ENCODE peak calls at places on chromosomes 7 and 10, in nine cellular contexts. J is fibroblast of lung, A is A549, E is neural progenitor cell, X is hepatocyte, I is mammary epithelial cell, O is H1, P is GM23338, B is DND-41. C is an unnamed sample.

GRCh38 chr7:121084256-121084655 is 95.7 kb downstream of the CPED1 start:
- DNase-seq in J (peak), A (no peak), E (no peak), X (no peak), I (no peak), O (no peak), P (no peak), B (no peak), C (no peak)

GRCh38 chr10:60821661-60822060 is 43.4 kb downstream of the CDK1 start:
- DNase-seq in J (peak), A (no peak), E (no peak), X (no peak), I (no peak), O (no peak), P (no peak), B (no peak), C (no peak)

GRCh38 chr10:4535531-4535930 is 290.5 kb upstream of the AKR1E2 start:
- DNase-seq in J (peak), A (no peak), E (no peak), X (no peak), I (no peak), O (no peak), P (no peak), B (no peak), C (no peak)

GRCh38 chr10:113053091-113053490 is 103.0 kb downstream of the TCF7L2 start:
- DNase-seq in J (no peak), A (no peak), E (no peak), X (no peak), I (no peak), O (no peak), P (peak), B (no peak), C (no peak)

GRCh38 chr7:5477723-5478531 is 54.3 kb upstream of the TNRC18 start:
- DNase-seq in J (no peak), A (peak), E (peak), X (peak), I (no peak), O (peak), P (peak), B (no peak), C (peak)

GRCh38 chr7:157339777-157340677 is 3.2 kb downstream of the DNAJB6 start:
- DNase-seq in J (peak), A (peak), E (peak), X (peak), I (peak), O (peak), P (peak), B (peak), C (peak)

GRCh38 chr7:13151982-13152381 is 464.5 kb downstream of the ARL4A start:
- DNase-seq in J (peak), A (no peak), E (no peak), X (no peak), I (no peak), O (no peak), P (no peak), B (no peak), C (no peak)

GRCh38 chr10:3895045-3895609 is 110.1 kb upstream of the KLF6 start:
- DNase-seq in J (peak), A (peak), E (no peak), X (no peak), I (peak), O (no peak), P (no peak), B (no peak), C (no peak)

GRCh38 chr10:43128958-43129706 is 9.1 kb upstream of the CSGALNACT2 start:
- DNase-seq in J (peak), A (no peak), E (no peak), X (peak), I (peak), O (peak), P (no peak), B (peak), C (peak)

GRCh38 chr10:72259491-72260214 is 14.1 kb upstream of the DDIT4 start:
- DNase-seq in J (peak), A (no peak), E (no peak), X (peak), I (no peak), O (no peak), P (peak), B (peak), C (no peak)

GRCh38 chr10:132404169-132404880 is 7.3 kb downstream of the PWWP2B start:
- DNase-seq in J (no peak), A (no peak), E (no peak), X (no peak), I (no peak), O (no peak), P (no peak), B (no peak), C (peak)

GRCh38 chr7:924541-925231 is 29.8 kb downstream of the ADAP1 start:
- DNase-seq in J (peak), A (no peak), E (no peak), X (no peak), I (no peak), O (no peak), P (no peak), B (no peak), C (peak)

GRCh38 chr7:114789161-114789560 is 132.7 kb upstream of the MDFIC start:
- DNase-seq in J (peak), A (no peak), E (no peak), X (no peak), I (no peak), O (no peak), P (no peak), B (no peak), C (no peak)

GRCh38 chr10:110488124-110488681 is 9.5 kb upstream of the DUSP5 start:
- DNase-seq in J (peak), A (no peak), E (no peak), X (no peak), I (no peak), O (no peak), P (no peak), B (no peak), C (peak)

GRCh38 chr7:92517626-92518025 is 10.7 kb downstream of the PEX1 start:
- DNase-seq in J (peak), A (no peak), E (no peak), X (no peak), I (peak), O (no peak), P (no peak), B (no peak), C (peak)

GRCh38 chr7:129914536-129915272 is 38.1 kb downstream of the UBE2H start:
- DNase-seq in J (peak), A (no peak), E (no peak), X (no peak), I (no peak), O (peak), P (no peak), B (no peak), C (no peak)

GRCh38 chr10:99292159-99292558 is 37.0 kb upstream of the CNNM1 start:
- DNase-seq in J (peak), A (no peak), E (no peak), X (peak), I (peak), O (no peak), P (no peak), B (no peak), C (no peak)

GRCh38 chr7:149573519-149573918 is 75.9 kb upstream of the ZNF746 start:
- DNase-seq in J (no peak), A (no peak), E (no peak), X (no peak), I (no peak), O (no peak), P (peak), B (no peak), C (no peak)

GRCh38 chr10:103758294-103758681 is 97.1 kb downstream of the SH3PXD2A start:
- DNase-seq in J (peak), A (peak), E (no peak), X (no peak), I (peak), O (no peak), P (no peak), B (no peak), C (no peak)

GRCh38 chr10:34187201-34187600 is 627.9 kb downstream of the PARD3 start:
- DNase-seq in J (peak), A (no peak), E (no peak), X (no peak), I (no peak), O (no peak), P (no peak), B (no peak), C (peak)

GRCh38 chr10:25815999-25816768 is 117.8 kb upstream of the MYO3A start:
- DNase-seq in J (peak), A (no peak), E (no peak), X (no peak), I (no peak), O (no peak), P (no peak), B (peak), C (no peak)

GRCh38 chr7:41003031-41003925 is 699.6 kb downstream of the INHBA start:
- DNase-seq in J (peak), A (no peak), E (peak), X (peak), I (peak), O (peak), P (peak), B (peak), C (peak)

GRCh38 chr7:133662276-133662675 is 409.4 kb downstream of the EXOC4 start:
- DNase-seq in J (no peak), A (no peak), E (no peak), X (no peak), I (no peak), O (no peak), P (no peak), B (no peak), C (no peak)

GRCh38 chr10:61192042-61192441 is 248.1 kb upstream of the RHOBTB1 start:
- DNase-seq in J (no peak), A (no peak), E (no peak), X (no peak), I (no peak), O (no peak), P (no peak), B (no peak), C (no peak)

GRCh38 chr10:92573798-92574544 is at the start of gene IDE:
- DNase-seq in J (peak), A (peak), E (peak), X (peak), I (peak), O (peak), P (peak), B (peak), C (peak)

GRCh38 chr7:73937014-73937413 is 76.1 kb downstream of the TMEM270 start:
- DNase-seq in J (peak), A (no peak), E (no peak), X (no peak), I (no peak), O (no peak), P (no peak), B (no peak), C (no peak)

GRCh38 chr7:73932364-73932763 is 71.4 kb downstream of the TMEM270 start:
- DNase-seq in J (peak), A (no peak), E (no peak), X (no peak), I (no peak), O (no peak), P (no peak), B (no peak), C (no peak)

GRCh38 chr7:73931502-73931901 is 70.5 kb downstream of the TMEM270 start:
- DNase-seq in J (no peak), A (no peak), E (no peak), X (no peak), I (no peak), O (no peak), P (no peak), B (no peak), C (no peak)

GRCh38 chr7:73933091-73933490 is 72.1 kb downstream of the TMEM270 start:
- DNase-seq in J (peak), A (no peak), E (no peak), X (no peak), I (no peak), O (no peak), P (no peak), B (no peak), C (no peak)
- TF ChIP-seq CTCF in J (no peak), A (no peak), E (no peak), X (no peak), I (no peak), O (no peak), P (no peak), B (no peak), C (no peak)

DNA sequence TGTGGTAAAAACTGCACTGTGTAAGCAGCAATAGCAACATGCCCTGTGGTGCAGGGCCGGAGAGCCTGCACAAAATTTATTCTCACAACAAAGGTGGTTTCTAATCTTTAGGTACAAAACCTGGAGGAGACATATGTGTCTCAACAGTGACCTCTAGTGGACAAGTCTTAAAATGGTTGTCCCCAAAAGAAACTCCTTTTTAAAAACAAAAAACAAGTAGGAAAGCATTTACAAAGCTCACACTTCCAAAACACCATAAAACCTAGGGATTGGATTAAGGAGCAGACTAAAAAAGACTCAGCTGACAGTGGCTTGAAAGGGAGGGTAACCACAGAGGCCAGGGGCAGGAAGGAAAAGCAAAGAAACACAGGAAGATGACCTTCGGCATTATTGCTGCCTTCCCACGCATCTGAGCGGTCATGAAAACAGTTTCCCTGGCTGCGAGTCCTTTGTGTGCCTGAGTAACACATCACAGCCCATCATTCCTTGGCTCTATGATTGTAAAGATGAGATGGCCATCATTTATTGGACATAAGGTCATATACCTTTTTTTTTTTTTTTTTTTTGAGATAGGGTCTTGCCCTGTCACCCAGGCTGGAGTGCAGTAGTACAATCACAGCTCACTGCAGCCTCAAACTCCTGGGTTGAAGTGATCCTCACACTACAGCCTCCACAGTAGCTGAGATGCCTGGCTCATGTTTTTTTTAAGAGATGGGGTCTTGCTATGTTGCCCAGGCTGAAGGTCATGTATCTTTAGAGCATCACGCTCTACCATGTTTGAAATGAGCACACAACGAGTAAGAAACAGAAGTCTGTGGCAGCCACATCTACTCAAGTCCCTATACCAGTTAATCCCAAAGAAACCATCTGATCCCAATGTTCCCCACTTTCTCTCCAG is 39.5 kb downstream of the RSU1 start:
- DNase-seq in J (peak), A (peak), E (peak), X (peak), I (peak), O (no peak), P (peak), B (peak), C (peak)
- H3K4me2 ChIP-seq in J (no peak), A (no peak), E (no peak), X (no peak), I (peak), O (no peak), P (no peak), B (no peak), C (peak)

GRCh38 chr7:106285051-106285800 is 443 bp upstream of the NAMPT start:
- DNase-seq in J (peak), A (peak), E (peak), X (peak), I (peak), O (peak), P (peak), B (peak), C (peak)
- TF ChIP-seq CTCF in J (no peak), A (no peak), E (no peak), X (no peak), I (no peak), O (no peak), P (no peak), B (no peak), C (no peak)

DNA sequence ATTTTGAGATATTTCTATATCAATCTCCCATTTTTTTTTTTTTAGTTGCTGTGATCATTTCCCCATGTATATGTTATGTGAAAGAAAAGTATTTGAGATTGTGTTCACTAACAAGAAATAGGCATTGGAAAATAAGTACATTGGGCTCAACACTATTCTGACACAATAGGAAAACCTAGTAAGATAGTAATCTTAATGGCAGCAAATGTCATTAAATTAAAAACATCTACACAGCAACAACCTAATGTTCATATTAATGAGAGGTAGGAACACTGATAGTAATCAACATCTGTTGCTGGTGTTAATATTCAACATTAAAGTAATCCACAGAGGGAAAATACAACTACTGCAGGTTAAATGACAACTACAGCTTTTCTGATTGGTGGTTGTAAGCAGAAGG is 1.5 kb upstream of the GTPBP10 start:
- DNase-seq in J (no peak), A (no peak), E (no peak), X (no peak), I (no peak), O (no peak), P (no peak), B (no peak), C (no peak)
- H3K4me2 ChIP-seq in J (no peak), A (peak), E (peak), X (peak), I (peak), O (peak), P (peak), B (no peak), C (peak)

DNA sequence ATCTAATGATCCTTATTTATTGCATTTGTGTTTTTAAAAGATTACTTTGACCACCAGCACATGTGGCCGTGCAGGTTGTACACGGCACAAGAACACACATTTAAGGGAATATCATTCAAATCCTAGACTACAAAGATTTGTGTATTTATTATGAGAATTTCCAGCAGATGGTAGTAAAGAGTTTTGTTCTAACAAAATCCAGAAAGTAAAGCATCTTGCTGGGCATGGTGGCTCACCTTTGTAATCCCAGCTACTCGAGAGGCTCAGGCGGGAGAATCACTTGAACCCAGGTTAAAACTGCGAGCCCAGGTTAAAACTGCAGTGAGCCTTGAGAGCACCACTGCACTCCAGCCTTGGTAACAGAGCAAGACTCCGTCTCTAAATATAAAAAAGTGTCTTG is 31.5 kb downstream of the MACROH2A2 start:
- DNase-seq in J (no peak), A (no peak), E (no peak), X (no peak), I (no peak), O (no peak), P (no peak), B (no peak), C (no peak)
- TF ChIP-seq CTCF in J (no peak), A (peak), E (no peak), X (peak), I (no peak), O (no peak), P (no peak), B (no peak), C (no peak)

GRCh38 chr10:94104316-94105060 is 110.8 kb downstream of the PLCE1 start:
- DNase-seq in J (peak), A (no peak), E (no peak), X (no peak), I (no peak), O (no peak), P (no peak), B (no peak), C (no peak)

GRCh38 chr10:94105226-94105625 is 111.5 kb downstream of the PLCE1 start:
- DNase-seq in J (no peak), A (no peak), E (no peak), X (no peak), I (no peak), O (no peak), P (no peak), B (no peak), C (no peak)

GRCh38 chr10:94103192-94103591 is 109.5 kb downstream of the PLCE1 start:
- DNase-seq in J (no peak), A (no peak), E (no peak), X (no peak), I (no peak), O (no peak), P (no peak), B (no peak), C (no peak)

GRCh38 chr10:94102436-94102835 is 108.7 kb downstream of the PLCE1 start:
- DNase-seq in J (no peak), A (no peak), E (no peak), X (no peak), I (no peak), O (no peak), P (no peak), B (no peak), C (peak)

DNA sequence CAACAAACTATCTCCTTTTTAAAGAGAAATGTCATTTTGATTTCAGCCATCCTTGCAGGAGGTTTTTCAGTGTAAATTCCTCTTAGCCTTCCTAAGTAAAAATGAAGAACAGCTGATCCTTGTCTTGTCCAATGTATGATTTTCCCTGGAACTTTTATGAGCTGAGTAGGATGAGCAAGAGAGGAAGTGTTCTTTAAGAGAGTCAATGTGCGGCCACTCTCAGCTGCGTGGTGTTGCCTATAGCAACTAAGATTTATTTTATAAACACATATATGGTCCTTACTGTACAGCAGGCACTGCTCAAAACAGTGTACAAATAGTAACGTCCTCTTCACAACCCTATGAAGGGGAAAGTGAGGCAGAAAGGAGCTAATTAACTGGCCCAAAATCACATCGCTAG is 110.2 kb downstream of the PLCE1 start:
- DNase-seq in J (peak), A (no peak), E (no peak), X (peak), I (no peak), O (no peak), P (no peak), B (no peak), C (no peak)
- H3K4me2 ChIP-seq in J (peak), A (peak), E (no peak), X (peak), I (no peak), O (no peak), P (no peak), B (no peak), C (peak)

GRCh38 chr7:36262286-36262685 is 109.2 kb downstream of the EEPD1 start:
- DNase-seq in J (no peak), A (no peak), E (no peak), X (no peak), I (no peak), O (no peak), P (no peak), B (no peak), C (no peak)
- TF ChIP-seq CTCF in J (no peak), A (no peak), E (no peak), X (no peak), I (no peak), O (no peak), P (no peak), B (no peak), C (no peak)

DNA sequence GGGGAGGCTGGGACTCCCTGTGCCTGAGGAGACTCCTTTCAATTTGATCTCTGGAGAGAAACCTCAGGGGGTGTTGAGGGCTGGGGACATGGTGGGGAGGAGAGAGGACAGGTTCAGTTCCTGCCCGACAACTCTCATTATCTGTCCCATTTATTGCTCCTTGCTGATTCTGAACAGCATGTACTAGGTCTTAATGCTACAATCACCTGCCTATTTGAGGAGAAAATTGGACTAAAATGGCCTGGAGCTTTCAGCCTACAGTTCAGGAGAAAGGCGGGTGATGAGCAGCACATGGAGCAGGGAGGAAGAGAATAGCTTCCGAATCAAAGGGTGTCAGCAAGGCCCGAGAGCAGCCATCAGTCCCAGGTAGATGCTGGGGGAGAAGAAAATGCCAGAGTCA is 30.0 kb upstream of the ADCYAP1R1 start:
- DNase-seq in J (no peak), A (no peak), E (no peak), X (no peak), I (no peak), O (no peak), P (no peak), B (no peak), C (no peak)
- H3K4me2 ChIP-seq in J (no peak), A (no peak), E (no peak), X (no peak), I (no peak), O (no peak), P (no peak), B (no peak), C (no peak)

GRCh38 chr7:102220229-102220850 is 66.3 kb upstream of the SH2B2 start:
- DNase-seq in J (no peak), A (no peak), E (peak), X (no peak), I (no peak), O (no peak), P (peak), B (no peak), C (no peak)
- TF ChIP-seq CTCF in J (no peak), A (no peak), E (no peak), X (no peak), I (no peak), O (peak), P (peak), B (no peak), C (no peak)

C was measured in osteoblast.